ENCODE peak calls at places on chromosome 2, in four cellular contexts. K is H1, S is K562, L is GM12878. X is an unnamed sample.
A peak's percentile ranks its signal among the peaks of the same experiment; 100 is the strongest.

GRCh38 chr2:232937278-232937906 is 67.3 kb downstream of the SNORC start:
- DNase-seq in K (no peak), S (peak; percentile 21), L (no peak), X (no peak)

GRCh38 chr2:103172821-103173220 is 411.0 kb downstream of the TMEM182 start:
- DNase-seq in K (no peak), S (no peak), L (no peak), X (no peak)

GRCh38 chr2:236545248-236545658 is 24.4 kb upstream of the ACKR3 start:
- DNase-seq in K (no peak), S (no peak), L (peak; percentile 87), X (no peak)

GRCh38 chr2:2600466-2600865 is 269.4 kb upstream of the MYT1L start:
- DNase-seq in K (no peak), S (no peak), L (no peak), X (no peak)

GRCh38 chr2:132824716-132825115 is 154.7 kb upstream of the LYPD1 start:
- DNase-seq in K (no peak), S (no peak), L (no peak), X (no peak)

GRCh38 chr2:29786361-29786760 is 135.0 kb downstream of the ALK start:
- DNase-seq in K (no peak), S (no peak), L (no peak), X (no peak)

GRCh38 chr2:241373449-241373848 is 17.4 kb downstream of the FARP2 start:
- DNase-seq in K (no peak), S (no peak), L (no peak), X (no peak)

GRCh38 chr2:13542061-13542460 is 825.3 kb downstream of the TRIB2 start:
- DNase-seq in K (no peak), S (no peak), L (no peak), X (no peak)

GRCh38 chr2:85971369-85971768 is 82.6 kb upstream of the ST3GAL5 start:
- DNase-seq in K (no peak), S (no peak), L (no peak), X (no peak)

GRCh38 chr2:110840508-110840907 is 108.1 kb downstream of the ACOXL start:
- DNase-seq in K (no peak), S (no peak), L (no peak), X (no peak)

GRCh38 chr2:27313882-27314645 is 5.8 kb upstream of the UCN start:
- DNase-seq in K (no peak), S (no peak), L (no peak), X (no peak)
- TF ChIP-seq EGR1 in K (no peak), S (no peak), L (no peak), X (no peak)

GRCh38 chr2:74001121-74001520 is 16.4 kb downstream of the TET3 start:
- DNase-seq in K (no peak), S (no peak), L (no peak), X (no peak)
- TF ChIP-seq ATF3 in K (no peak), S (no peak), L (no peak), X (no peak)

GRCh38 chr2:72141032-72141645 is 6.5 kb downstream of the CYP26B1 start:
- DNase-seq in K (no peak), S (no peak), L (no peak), X (no peak)

GRCh38 chr2:72138921-72139381 is 8.7 kb downstream of the CYP26B1 start:
- DNase-seq in K (no peak), S (no peak), L (no peak), X (no peak)

GRCh38 chr2:72139471-72139870 is 8.2 kb downstream of the CYP26B1 start:
- DNase-seq in K (no peak), S (no peak), L (no peak), X (no peak)

GRCh38 chr2:72140621-72140960 is 7.1 kb downstream of the CYP26B1 start:
- DNase-seq in K (no peak), S (no peak), L (no peak), X (no peak)

DNA sequence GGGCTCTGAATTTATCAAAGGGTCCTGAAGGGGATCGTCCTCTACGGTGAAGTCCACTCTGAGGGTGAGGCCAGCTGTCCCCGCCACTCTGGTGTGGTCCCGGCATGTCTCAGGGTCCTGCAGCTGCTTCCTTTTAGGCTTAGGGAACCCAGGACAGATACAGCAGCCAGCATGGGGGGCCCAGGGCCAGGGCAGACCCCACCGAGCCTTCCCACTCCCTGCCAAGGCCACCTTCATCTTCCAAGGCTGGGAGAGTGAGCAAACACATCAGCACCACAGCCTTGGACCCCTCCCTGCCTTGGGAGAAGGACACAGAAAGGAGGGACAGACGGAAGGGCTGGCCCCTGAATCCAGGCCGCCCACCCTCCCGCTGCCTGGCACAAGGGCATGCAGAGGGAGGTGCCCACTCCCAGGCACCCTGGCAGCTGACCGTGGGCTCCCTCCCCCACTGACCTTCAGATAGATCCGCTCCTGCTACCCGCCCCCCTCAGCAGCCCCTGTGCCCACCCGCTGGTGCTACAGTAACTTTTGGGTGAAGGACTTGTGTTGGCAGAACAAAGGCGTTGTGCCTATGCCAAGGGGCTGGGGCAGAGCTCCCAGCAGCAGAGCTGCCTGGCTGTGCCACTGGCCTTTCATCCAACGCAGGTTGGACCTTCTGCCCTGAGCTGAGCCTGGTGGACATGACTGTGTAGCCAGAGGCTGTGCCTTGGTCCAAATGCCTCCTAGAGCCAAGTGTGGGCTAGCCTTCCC is 7.6 kb downstream of the CYP26B1 start:
- DNase-seq in K (no peak), S (no peak), L (no peak), X (no peak)
- TF ChIP-seq EGR1 in K (no peak), S (no peak), L (no peak), X (no peak)

GRCh38 chr2:152093464-152093863 is 5.4 kb downstream of the CACNB4 start:
- DNase-seq in K (no peak), S (no peak), L (no peak), X (no peak)
- TF ChIP-seq ATF3 in K (no peak), S (no peak), L (no peak), X (no peak)